ENCODE peak calls at places on chromosomes 13 and 19, in six cellular contexts. R is foreskin fibroblast, E is left lung, D is AG04450, Q is progenitor cell of endocrine pancreas, N is colonic mucosa. Y is an unnamed sample.

GRCh38 chr19:1874554-1875185 is 10.6 kb downstream of the ABHD17A start:
- DNase-seq in R (no peak), E (no peak), D (no peak), Q (no peak), N (no peak), Y (no peak)

GRCh38 chr13:74929436-74929835 is 552.5 kb downstream of the TBC1D4 start:
- DNase-seq in R (peak; percentile 56), E (no peak), D (no peak), Q (no peak), N (no peak), Y (no peak)

GRCh38 chr19:32607479-32607878 is 26.5 kb downstream of the PDCD5 start:
- DNase-seq in R (no peak), E (no peak), D (no peak), Q (no peak), N (no peak), Y (no peak)

GRCh38 chr19:1406818-1407661 is at the start of gene DAZAP1:
- DNase-seq in R (peak; percentile 99), E (peak; percentile 99), D (peak; percentile 95), Q (peak; percentile 99), N (peak; percentile 99), Y (peak; percentile 100)

GRCh38 chr19:35154535-35155406 is at the start of gene FXYD5:
- DNase-seq in R (peak; percentile 83), E (peak; percentile 83), D (peak; percentile 27), Q (no peak), N (peak; percentile 72), Y (peak; percentile 86)

GRCh38 chr19:2494447-2495129 is 18.7 kb downstream of the GADD45B start:
- DNase-seq in R (peak; percentile 75), E (peak; percentile 78), D (no peak), Q (peak; percentile 25), N (peak; percentile 76), Y (peak; percentile 93)

GRCh38 chr13:112103971-112104872 is 37.3 kb downstream of the SOX1 start:
- DNase-seq in R (no peak), E (no peak), D (no peak), Q (no peak), N (no peak), Y (no peak)

GRCh38 chr13:112346899-112347229 is 29.3 kb upstream of the SPACA7 start:
- DNase-seq in R (no peak), E (no peak), D (no peak), Q (no peak), N (no peak), Y (no peak)

GRCh38 chr19:29093553-29093908 is 119.4 kb downstream of the UQCRFS1 start:
- DNase-seq in R (no peak), E (no peak), D (no peak), Q (no peak), N (no peak), Y (no peak)

GRCh38 chr19:18589380-18590272 is 1.0 kb downstream of the REX1BD start:
- DNase-seq in R (peak; percentile 57), E (peak; percentile 70), D (no peak), Q (peak; percentile 58), N (peak; percentile 72), Y (peak; percentile 89)

GRCh38 chr19:18587561-18587960 is 1.0 kb upstream of the REX1BD start:
- DNase-seq in R (no peak), E (no peak), D (no peak), Q (no peak), N (no peak), Y (no peak)

GRCh38 chr19:18588611-18589379 is at the start of gene REX1BD:
- DNase-seq in R (peak; percentile 71), E (peak; percentile 90), D (no peak), Q (peak; percentile 72), N (peak; percentile 85), Y (peak; percentile 90)

GRCh38 chr19:18587962-18588610 is 512 bp upstream of the REX1BD start:
- DNase-seq in R (no peak), E (no peak), D (no peak), Q (no peak), N (no peak), Y (no peak)

DNA sequence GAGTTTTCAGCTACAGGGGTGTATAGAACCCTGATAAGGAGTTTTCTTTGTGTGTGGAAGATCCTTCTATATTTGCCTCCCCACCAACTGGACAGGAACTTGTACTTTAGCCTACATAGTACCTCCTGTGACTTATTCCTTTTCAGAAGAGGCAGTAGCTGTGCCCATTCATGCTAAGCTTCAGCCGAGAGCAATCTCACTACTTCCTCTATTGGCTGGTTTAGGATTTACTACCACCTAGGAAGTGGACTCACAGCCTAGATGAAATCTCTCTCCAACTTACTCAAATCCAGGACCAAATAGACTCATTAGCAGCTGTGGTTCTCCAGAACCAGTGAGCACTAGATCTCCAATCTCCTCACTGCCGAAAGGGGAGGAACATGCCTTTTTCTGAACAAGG is 2.3 kb upstream of the REX1BD start:
- DNase-seq in R (no peak), E (no peak), D (no peak), Q (no peak), N (no peak), Y (no peak)
- TF ChIP-seq CTCF in R (no peak), E (no peak), D (peak; percentile 13), Q (no peak), N (no peak), Y (no peak)

DNA sequence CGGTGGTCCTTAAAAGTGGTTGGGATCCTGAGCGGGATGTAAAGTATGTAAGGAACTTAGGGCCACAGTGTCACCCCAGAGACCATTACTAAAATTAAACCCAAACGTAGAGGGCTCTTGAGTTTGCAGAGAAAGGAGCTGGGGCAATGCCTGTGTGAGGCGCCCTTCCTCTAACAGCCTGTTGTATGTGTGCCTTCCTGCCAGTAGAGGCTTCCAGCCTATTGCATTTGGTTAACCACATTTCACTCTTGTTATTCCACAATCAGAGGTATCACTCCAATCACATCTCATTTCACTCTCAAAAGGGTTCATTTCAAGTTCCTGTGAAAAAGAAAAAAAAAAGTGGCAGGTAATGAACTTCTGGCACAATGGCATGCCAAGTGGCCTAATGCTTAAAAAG is 29.4 kb downstream of the DIAPH3 start:
- DNase-seq in R (no peak), E (no peak), D (no peak), Q (no peak), N (no peak), Y (no peak)
- TF ChIP-seq CTCF in R (peak; percentile 23), E (no peak), D (peak; percentile 54), Q (no peak), N (no peak), Y (peak; percentile 16)

DNA sequence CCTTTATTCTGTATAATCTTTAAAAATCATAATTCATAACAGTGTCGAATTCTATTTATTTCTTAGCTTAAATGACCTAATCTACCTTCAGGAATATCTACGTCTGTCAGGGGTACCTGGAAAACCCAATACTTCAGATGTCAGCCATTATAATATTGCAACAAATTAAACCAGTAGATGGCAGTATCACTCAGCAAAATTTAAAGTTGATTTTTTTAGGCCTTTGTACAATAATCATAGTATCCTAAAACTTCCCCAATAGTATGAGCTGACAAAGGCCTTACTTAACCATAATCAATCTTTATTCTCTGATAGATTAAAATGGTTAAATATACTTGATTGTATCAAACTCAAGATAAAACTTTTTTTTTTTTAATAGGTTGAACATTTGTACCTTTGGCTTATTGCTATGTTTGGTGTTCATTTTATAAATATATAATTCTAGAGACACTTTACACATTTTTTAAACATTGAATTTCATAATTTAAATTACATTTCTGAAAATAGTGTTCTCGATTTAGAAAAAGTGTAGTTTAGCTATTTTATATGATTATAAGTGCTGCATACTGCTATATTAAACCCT is 830.2 kb upstream of the SPRY2 start:
- DNase-seq in R (no peak), E (no peak), D (no peak), Q (no peak), N (no peak), Y (peak; percentile 16)
- TF ChIP-seq CTCF in R (peak; percentile 22), E (peak; percentile 31), D (peak; percentile 66), Q (peak; percentile 84), N (peak; percentile 49), Y (peak; percentile 74)

GRCh38 chr13:33089311-33089710 is 73.1 kb downstream of the KL start:
- DNase-seq in R (no peak), E (no peak), D (no peak), Q (no peak), N (no peak), Y (no peak)

GRCh38 chr13:33092422-33092987 is 76.3 kb downstream of the KL start:
- DNase-seq in R (no peak), E (no peak), D (no peak), Q (no peak), N (no peak), Y (no peak)

GRCh38 chr13:33087091-33087490 is 70.9 kb downstream of the KL start:
- DNase-seq in R (no peak), E (no peak), D (no peak), Q (no peak), N (no peak), Y (no peak)

GRCh38 chr13:33090755-33091454 is 74.7 kb downstream of the KL start:
- DNase-seq in R (no peak), E (no peak), D (no peak), Q (no peak), N (no peak), Y (no peak)

DNA sequence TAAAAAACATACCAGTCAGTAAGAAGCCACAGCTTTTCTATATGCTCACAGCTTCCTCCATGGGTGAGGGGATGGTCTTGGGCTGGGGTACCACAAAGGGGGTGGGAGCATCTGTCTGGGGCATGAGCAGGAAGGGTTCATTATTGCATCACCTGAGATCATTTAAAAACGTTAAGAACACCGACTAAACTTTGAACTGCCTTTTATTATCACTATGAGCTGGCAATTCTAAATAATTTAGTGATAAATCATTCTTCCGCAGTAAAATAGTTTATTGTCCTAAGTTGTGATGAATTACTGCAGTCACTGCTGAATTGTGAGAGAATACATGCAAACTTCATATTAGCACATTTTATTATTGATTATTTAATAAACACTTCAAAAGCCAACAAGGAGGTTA is 71.6 kb downstream of the KL start:
- DNase-seq in R (no peak), E (no peak), D (no peak), Q (no peak), N (no peak), Y (no peak)
- TF ChIP-seq CTCF in R (no peak), E (no peak), D (no peak), Q (no peak), N (no peak), Y (no peak)